ENCODE peak calls at places on chromosomes 7 and 10, in ten cellular contexts. L is stimulated activated CD8-positive, alpha-beta memory T cell treated with anti-CD3 and anti-CD28 coated beads, Interleukin-15, amount 100 ng/mL, for 4 hours; Y is HepG2; X is stimulated activated naive CD8-positive, alpha-beta T cell treated with anti-CD3 and anti-CD28 coated beads, Interleukin-15, Interleukin-2, amounts not matched to agents 100 U/mL and 50 U/mL, for 24 hours; T is NCI-H1092; I is EL; Z is ascending aorta; R is EH; O is cardiac muscle cell; Q is CD4-positive, CD25-positive, alpha-beta regulatory T cell. F is an unnamed sample.

GRCh38 chr7:127828843-127829502 is 177.0 kb downstream of the SND1 start:
- DNase-seq in L (no peak), Y (no peak), X (no peak), T (no peak), I (no peak), Z (no peak), R (no peak), O (no peak), Q (no peak), F (no peak)

GRCh38 chr10:23479798-23480473 is 41.1 kb downstream of the OTUD1 start:
- DNase-seq in L (no peak), Y (no peak), X (no peak), T (no peak), I (no peak), Z (no peak), R (no peak), O (no peak), Q (no peak), F (no peak)

GRCh38 chr10:95268438-95268837 is 22.4 kb downstream of the PDLIM1 start:
- DNase-seq in L (no peak), Y (no peak), X (no peak), T (no peak), I (no peak), Z (peak), R (peak), O (peak), Q (no peak), F (no peak)

GRCh38 chr10:89427629-89428028 is 13.3 kb downstream of the IFIT5 start:
- DNase-seq in L (no peak), Y (no peak), X (no peak), T (no peak), I (peak), Z (no peak), R (peak), O (no peak), Q (no peak), F (no peak)

GRCh38 chr10:7942859-7943258 is 111.6 kb upstream of the GATA3 start:
- DNase-seq in L (no peak), Y (peak), X (no peak), T (no peak), I (no peak), Z (no peak), R (no peak), O (no peak), Q (no peak), F (no peak)

GRCh38 chr7:108079291-108080057 is 50.7 kb downstream of the LAMB4 start:
- DNase-seq in L (no peak), Y (no peak), X (no peak), T (no peak), I (peak), Z (no peak), R (peak), O (no peak), Q (no peak), F (no peak)

GRCh38 chr10:127364034-127364433 is 167.6 kb upstream of the INSYN2A start:
- DNase-seq in L (no peak), Y (no peak), X (no peak), T (no peak), I (no peak), Z (no peak), R (no peak), O (no peak), Q (no peak), F (no peak)

GRCh38 chr10:132676193-132676891 is 109.6 kb downstream of the NKX6-2 start:
- DNase-seq in L (no peak), Y (peak), X (no peak), T (no peak), I (no peak), Z (peak), R (no peak), O (no peak), Q (no peak), F (no peak)

GRCh38 chr10:101066146-101066889 is 4.5 kb downstream of the KAZALD1 start:
- DNase-seq in L (no peak), Y (peak), X (peak), T (no peak), I (peak), Z (peak), R (peak), O (peak), Q (peak), F (no peak)

GRCh38 chr7:4663239-4663638 is 18.9 kb upstream of the FOXK1 start:
- DNase-seq in L (no peak), Y (no peak), X (no peak), T (no peak), I (no peak), Z (no peak), R (no peak), O (no peak), Q (peak), F (no peak)

GRCh38 chr7:150934045-150934766 is 43.9 kb downstream of the KCNH2 start:
- DNase-seq in L (no peak), Y (no peak), X (no peak), T (peak), I (no peak), Z (peak), R (no peak), O (no peak), Q (no peak), F (no peak)

GRCh38 chr7:94823952-94824351 is 83.4 kb upstream of the PPP1R9A start:
- DNase-seq in L (no peak), Y (peak), X (no peak), T (no peak), I (peak), Z (no peak), R (peak), O (no peak), Q (no peak), F (no peak)

GRCh38 chr10:62183857-62184805 is 84.5 kb downstream of the RTKN2 start:
- DNase-seq in L (no peak), Y (peak), X (no peak), T (no peak), I (no peak), Z (no peak), R (no peak), O (no peak), Q (peak), F (no peak)

GRCh38 chr7:22723171-22723601 is 3.8 kb upstream of the IL6 start:
- DNase-seq in L (no peak), Y (no peak), X (no peak), T (no peak), I (peak), Z (peak), R (peak), O (peak), Q (no peak), F (no peak)

GRCh38 chr7:82443044-82443800 is at the start of gene CACNA2D1:
- DNase-seq in L (no peak), Y (no peak), X (peak), T (peak), I (peak), Z (peak), R (peak), O (peak), Q (no peak), F (no peak)

GRCh38 chr7:147818338-147818737 is 772.2 kb upstream of the C7orf33 start:
- DNase-seq in L (no peak), Y (no peak), X (no peak), T (no peak), I (no peak), Z (no peak), R (no peak), O (no peak), Q (no peak), F (no peak)

GRCh38 chr7:26428571-26428970 is 136.9 kb downstream of the SNX10 start:
- DNase-seq in L (no peak), Y (no peak), X (no peak), T (no peak), I (no peak), Z (no peak), R (no peak), O (no peak), Q (no peak), F (no peak)

GRCh38 chr10:94108200-94108599 is 114.5 kb downstream of the PLCE1 start:
- DNase-seq in L (no peak), Y (no peak), X (no peak), T (no peak), I (peak), Z (no peak), R (peak), O (no peak), Q (no peak), F (no peak)

GRCh38 chr10:2981361-2981801 is 86.0 kb upstream of the PFKP start:
- DNase-seq in L (no peak), Y (no peak), X (no peak), T (no peak), I (no peak), Z (no peak), R (peak), O (no peak), Q (no peak), F (no peak)

GRCh38 chr7:98754041-98754479 is 115.8 kb downstream of the TMEM130 start:
- DNase-seq in L (no peak), Y (no peak), X (no peak), T (peak), I (no peak), Z (no peak), R (peak), O (peak), Q (no peak), F (no peak)

GRCh38 chr10:86798636-86799035 is 42.2 kb downstream of the BMPR1A start:
- DNase-seq in L (no peak), Y (no peak), X (no peak), T (no peak), I (peak), Z (no peak), R (peak), O (no peak), Q (peak), F (peak)

GRCh38 chr10:42707229-42707628 is 68.9 kb upstream of the ZNF33B start:
- DNase-seq in L (no peak), Y (no peak), X (no peak), T (no peak), I (no peak), Z (no peak), R (no peak), O (no peak), Q (no peak), F (no peak)

GRCh38 chr10:103717341-103718246 is 137.8 kb downstream of the SH3PXD2A start:
- DNase-seq in L (no peak), Y (no peak), X (no peak), T (no peak), I (no peak), Z (no peak), R (no peak), O (no peak), Q (no peak), F (no peak)

GRCh38 chr7:157897686-157898085 is 560.9 kb downstream of the DNAJB6 start:
- DNase-seq in L (no peak), Y (no peak), X (no peak), T (peak), I (no peak), Z (peak), R (no peak), O (no peak), Q (no peak), F (no peak)

GRCh38 chr7:129739427-129739826 is 127.9 kb downstream of the NRF1 start:
- DNase-seq in L (no peak), Y (no peak), X (no peak), T (no peak), I (peak), Z (no peak), R (peak), O (peak), Q (no peak), F (no peak)

GRCh38 chr10:130567436-130567835 is 431.2 kb downstream of the GLRX3 start:
- DNase-seq in L (no peak), Y (no peak), X (no peak), T (no peak), I (no peak), Z (no peak), R (no peak), O (no peak), Q (no peak), F (no peak)

GRCh38 chr7:106050002-106050742 is 61.9 kb downstream of the SYPL1 start:
- DNase-seq in L (no peak), Y (peak), X (no peak), T (no peak), I (peak), Z (no peak), R (peak), O (no peak), Q (no peak), F (no peak)

GRCh38 chr10:72263613-72264241 is 10.0 kb upstream of the DDIT4 start:
- DNase-seq in L (no peak), Y (peak), X (no peak), T (peak), I (no peak), Z (no peak), R (no peak), O (no peak), Q (peak), F (peak)

GRCh38 chr7:5320802-5321396 is 38.2 kb downstream of the SLC29A4 start:
- DNase-seq in L (no peak), Y (no peak), X (no peak), T (no peak), I (no peak), Z (no peak), R (no peak), O (no peak), Q (no peak), F (no peak)

GRCh38 chr7:101285171-101285570 is 36.4 kb downstream of the IFT22 start:
- DNase-seq in L (no peak), Y (no peak), X (no peak), T (no peak), I (no peak), Z (no peak), R (no peak), O (no peak), Q (no peak), F (no peak)

GRCh38 chr10:75773139-75773801 is 341.8 kb downstream of the LRMDA start:
- DNase-seq in L (no peak), Y (peak), X (no peak), T (no peak), I (peak), Z (no peak), R (peak), O (no peak), Q (no peak), F (no peak)

GRCh38 chr7:116665447-116665996 is 6.5 kb upstream of the MET start:
- DNase-seq in L (no peak), Y (no peak), X (no peak), T (no peak), I (no peak), Z (no peak), R (no peak), O (no peak), Q (no peak), F (no peak)

GRCh38 chr7:30175171-30175570 is 40.4 kb downstream of the MTURN start:
- DNase-seq in L (no peak), Y (no peak), X (no peak), T (peak), I (peak), Z (no peak), R (peak), O (peak), Q (no peak), F (no peak)

GRCh38 chr7:2926898-2927405 is 82.8 kb upstream of the GNA12 start:
- DNase-seq in L (no peak), Y (no peak), X (no peak), T (no peak), I (no peak), Z (no peak), R (no peak), O (no peak), Q (no peak), F (no peak)

GRCh38 chr7:157850481-157851444 is 514.0 kb downstream of the DNAJB6 start:
- DNase-seq in L (no peak), Y (no peak), X (no peak), T (no peak), I (no peak), Z (no peak), R (no peak), O (no peak), Q (no peak), F (no peak)

GRCh38 chr10:119348516-119349240 is 141.3 kb downstream of the GRK5 start:
- DNase-seq in L (no peak), Y (no peak), X (no peak), T (no peak), I (no peak), Z (peak), R (peak), O (no peak), Q (no peak), F (no peak)

GRCh38 chr7:156158213-156158612 is 345.9 kb upstream of the SHH start:
- DNase-seq in L (no peak), Y (no peak), X (no peak), T (no peak), I (no peak), Z (no peak), R (no peak), O (no peak), Q (no peak), F (no peak)

GRCh38 chr7:155494551-155494950 is 36.6 kb downstream of the EN2 start:
- DNase-seq in L (no peak), Y (no peak), X (no peak), T (no peak), I (no peak), Z (peak), R (no peak), O (no peak), Q (no peak), F (no peak)

GRCh38 chr7:83547526-83547925 is 101.4 kb downstream of the SEMA3E start:
- DNase-seq in L (no peak), Y (no peak), X (no peak), T (peak), I (peak), Z (no peak), R (peak), O (peak), Q (no peak), F (no peak)

GRCh38 chr7:127253289-127254162 is 785 bp upstream of the GRM8 start:
- DNase-seq in L (no peak), Y (peak), X (peak), T (peak), I (peak), Z (peak), R (peak), O (peak), Q (peak), F (peak)

F was measured in naive thymus-derived CD4-positive, alpha-beta T cell.